ENCODE peak calls at places on chromosome 9, in four cellular contexts. O is HS-5; I is ovary; V is activated naive CD4-positive, alpha-beta T cell. X is an unnamed sample.

GRCh38 chr9:6128030-6128429 is 87.6 kb upstream of the IL33 start:
- DNase-seq in I (no peak), O (no peak), V (no peak), X (no peak)

GRCh38 chr9:3879315-3879714 is 353.5 kb upstream of the RFX3 start:
- DNase-seq in I (no peak), V (no peak), O (no peak), X (no peak)

GRCh38 chr9:131036529-131037335 is 27.8 kb downstream of the LAMC3 start:
- DNase-seq in V (no peak), I (no peak), O (no peak), X (no peak)

GRCh38 chr9:125845271-125845808 is 98.2 kb downstream of the PBX3 start:
- DNase-seq in I (no peak), V (no peak), O (no peak), X (no peak)

GRCh38 chr9:121541256-121541655 is 41.6 kb upstream of the GGTA1 start:
- DNase-seq in I (no peak), O (no peak), V (no peak), X (no peak)

GRCh38 chr9:89426389-89426961 is 71.4 kb downstream of the SEMA4D start:
- DNase-seq in I (no peak), O (no peak), V (no peak), X (no peak)

GRCh38 chr9:129761293-129761900 is 8.6 kb upstream of the PTGES start:
- DNase-seq in V (no peak), O (no peak), I (peak), X (no peak)

GRCh38 chr9:2291980-2292704 is 277.0 kb downstream of the SMARCA2 start:
- DNase-seq in O (no peak), V (no peak), I (no peak), X (no peak)

GRCh38 chr9:109097156-109097555 is 22.6 kb downstream of the TMEM245 start:
- DNase-seq in I (no peak), O (no peak), V (no peak), X (no peak)

GRCh38 chr9:129587487-129588262 is 33.2 kb downstream of the C9orf50 start:
- DNase-seq in O (no peak), I (no peak), V (no peak), X (no peak)

GRCh38 chr9:133686642-133687575 is 50.7 kb downstream of the DBH start:
- DNase-seq in V (no peak), O (no peak), I (no peak), X (peak)

GRCh38 chr9:114492991-114493390 is 12.3 kb downstream of the WHRN start:
- DNase-seq in O (no peak), V (no peak), I (no peak), X (no peak)

GRCh38 chr9:9920425-9920824 is 692.4 kb downstream of the PTPRD start:
- DNase-seq in O (no peak), I (no peak), V (no peak), X (no peak)

GRCh38 chr9:81410201-81410600 is 279.1 kb downstream of the TLE1 start:
- DNase-seq in I (no peak), O (no peak), V (no peak), X (no peak)

GRCh38 chr9:95515272-95516113 is 1.3 kb downstream of the PTCH1 start:
- DNase-seq in V (peak), I (peak), O (no peak), X (no peak)

GRCh38 chr9:81389569-81389993 is 299.8 kb downstream of the TLE1 start:
- DNase-seq in O (peak), I (peak), V (no peak), X (peak)

GRCh38 chr9:137297060-137297664 is 4.9 kb downstream of the NRARP start:
- DNase-seq in V (no peak), O (no peak), I (no peak), X (no peak)

GRCh38 chr9:106075991-106076390 is 381.6 kb downstream of the TMEM38B start:
- DNase-seq in O (peak), I (no peak), V (no peak), X (no peak)

GRCh38 chr9:110615526-110615925 is 36.0 kb upstream of the SVEP1 start:
- DNase-seq in V (no peak), I (no peak), O (peak), X (no peak)

GRCh38 chr9:79263666-79264460 is 307.9 kb upstream of the TLE4 start:
- DNase-seq in V (no peak), O (no peak), I (no peak), X (peak)

GRCh38 chr9:70945301-70945700 is 176.1 kb downstream of the TRPM3 start:
- DNase-seq in V (no peak), O (no peak), I (no peak), X (no peak)

GRCh38 chr9:81052846-81053245 is 636.5 kb downstream of the TLE1 start:
- DNase-seq in V (no peak), I (no peak), O (no peak), X (no peak)

X was measured in aorta.